ENCODE peak calls at places on chromosomes 13 and 19, in nine cellular contexts. H is pancreas; D is cardiac muscle cell; I is A172; V is stimulated activated CD8-positive, alpha-beta memory T cell treated with anti-CD3 and anti-CD28 coated beads, Interleukin-2, amount 100 ng/mL, for 1 hour; Q is mucosa of descending colon; M is tibial nerve; T is KBM-7; A is stimulated activated CD4-positive, alpha-beta T cell treated with anti-CD3 and anti-CD28 coated beads, Interleukin-4, amount 100 ng/mL, for 48 hours. X is an unnamed sample.

GRCh38 chr19:1019980-1020867 is 699 bp downstream of the TMEM259 start:
- DNase-seq in H (peak), D (no peak), I (no peak), V (no peak), Q (peak), M (no peak), T (no peak), A (no peak), X (no peak)

GRCh38 chr19:4445963-4446668 is 11.5 kb downstream of the UBXN6 start:
- DNase-seq in H (peak), D (no peak), I (no peak), V (no peak), Q (no peak), M (no peak), T (no peak), A (no peak), X (no peak)

GRCh38 chr19:10987621-10988297 is 26.9 kb downstream of the SMARCA4 start:
- DNase-seq in H (no peak), D (no peak), I (no peak), V (no peak), Q (no peak), M (no peak), T (no peak), A (no peak), X (no peak)

GRCh38 chr13:32496574-32497160 is 41.9 kb downstream of the N4BP2L2 start:
- DNase-seq in H (no peak), D (peak), I (no peak), V (no peak), Q (no peak), M (no peak), T (peak), A (no peak), X (no peak)

GRCh38 chr13:46491641-46492040 is 61.3 kb upstream of the LRCH1 start:
- DNase-seq in H (no peak), D (no peak), I (no peak), V (no peak), Q (no peak), M (no peak), T (no peak), A (no peak), X (no peak)

GRCh38 chr13:113953561-113953960 is 20.3 kb downstream of the C13orf46 start:
- DNase-seq in H (peak), D (no peak), I (no peak), V (no peak), Q (no peak), M (no peak), T (no peak), A (no peak), X (no peak)

GRCh38 chr13:20492641-20493040 is 33.0 kb downstream of the CRYL1 start:
- DNase-seq in H (no peak), D (peak), I (peak), V (no peak), Q (peak), M (no peak), T (no peak), A (peak), X (peak)

GRCh38 chr19:39363909-39364457 is 21.8 kb downstream of the SAMD4B start:
- DNase-seq in H (no peak), D (peak), I (no peak), V (no peak), Q (no peak), M (peak), T (no peak), A (no peak), X (peak)

GRCh38 chr13:48234652-48235099 is 1.7 kb downstream of the ITM2B start:
- DNase-seq in H (no peak), D (no peak), I (no peak), V (no peak), Q (no peak), M (no peak), T (no peak), A (no peak), X (peak)

GRCh38 chr19:16293133-16294085 is 31.2 kb upstream of the KLF2 start:
- DNase-seq in H (no peak), D (peak), I (peak), V (no peak), Q (peak), M (peak), T (peak), A (no peak), X (no peak)

GRCh38 chr19:15337202-15337601 is 4.9 kb upstream of the BRD4 start:
- DNase-seq in H (no peak), D (peak), I (peak), V (no peak), Q (no peak), M (no peak), T (no peak), A (no peak), X (no peak)

GRCh38 chr13:29539866-29540265 is 55.6 kb downstream of the SLC7A1 start:
- DNase-seq in H (no peak), D (no peak), I (no peak), V (no peak), Q (no peak), M (no peak), T (no peak), A (no peak), X (no peak)